ENCODE peak calls at places on chromosomes 4 and X, in seven cellular contexts. K is astrocyte of the spinal cord, J is hepatocyte, X is neural progenitor cell, G is bronchial epithelial cell, C is Panc1, R is uterus. Y is an unnamed sample.
A peak's percentile ranks its signal among the peaks of the same experiment; 100 is the strongest.

GRCh38 chr4:2273221-2273620 is 11.3 kb upstream of the MXD4 start:
- DNase-seq in K (no peak), J (no peak), X (no peak), G (no peak), C (no peak), R (no peak), Y (no peak)

GRCh38 chr4:51843309-51844156 is 580 bp downstream of the DCUN1D4 start:
- DNase-seq in K (peak; percentile 63), J (peak; percentile 76), X (peak; percentile 78), G (peak; percentile 29), C (no peak), R (peak; percentile 80), Y (no peak)

GRCh38 chrX:103637604-103638338 is 9.0 kb downstream of the TCEAL1 start:
- DNase-seq in K (peak; percentile 67), J (no peak), X (no peak), G (peak; percentile 79), C (peak; percentile 65), R (no peak), Y (no peak)

GRCh38 chrX:48971325-48972213 is at the start of gene KCND1:
- DNase-seq in K (peak; percentile 63), J (peak; percentile 38), X (peak; percentile 59), G (peak; percentile 32), C (no peak), R (peak; percentile 51), Y (no peak)

GRCh38 chr4:21948347-21949072 is at the start of gene KCNIP4:
- DNase-seq in K (peak; percentile 27), J (peak; percentile 63), X (peak; percentile 83), G (no peak), C (no peak), R (peak; percentile 18), Y (no peak)

GRCh38 chr4:128380306-128380705 is 92.7 kb upstream of the PGRMC2 start:
- DNase-seq in K (no peak), J (no peak), X (no peak), G (peak; percentile 45), C (no peak), R (no peak), Y (no peak)

GRCh38 chrX:103480526-103480925 is 38.8 kb downstream of the RAB40A start:
- DNase-seq in K (no peak), J (no peak), X (no peak), G (no peak), C (no peak), R (no peak), Y (no peak)

GRCh38 chr4:2795558-2796260 is 2.8 kb downstream of the SH3BP2 start:
- DNase-seq in K (no peak), J (peak; percentile 10), X (peak; percentile 1), G (peak; percentile 17), C (no peak), R (no peak), Y (no peak)

GRCh38 chr4:129111919-129112318 is 16.0 kb downstream of the C4orf33 start:
- DNase-seq in K (no peak), J (no peak), X (no peak), G (no peak), C (no peak), R (no peak), Y (no peak)

GRCh38 chr4:173420324-173420752 is 21.4 kb upstream of the SCRG1 start:
- DNase-seq in K (peak; percentile 56), J (no peak), X (no peak), G (peak; percentile 48), C (peak; percentile 10), R (no peak), Y (no peak)

GRCh38 chrX:100973411-100973810 is 3.9 kb downstream of the ARL13A start:
- DNase-seq in K (peak; percentile 65), J (no peak), X (no peak), G (peak; percentile 84), C (no peak), R (no peak), Y (no peak)

GRCh38 chr4:138953962-138954371 is 61.6 kb upstream of the NOCT start:
- DNase-seq in K (peak; percentile 96), J (no peak), X (no peak), G (peak; percentile 75), C (no peak), R (no peak), Y (no peak)

GRCh38 chr4:1839306-1839705 is 16.6 kb downstream of the LETM1 start:
- DNase-seq in K (no peak), J (no peak), X (no peak), G (no peak), C (no peak), R (no peak), Y (no peak)

GRCh38 chrX:39063037-39063436 is 261.8 kb downstream of the MID1IP1 start:
- DNase-seq in K (no peak), J (no peak), X (no peak), G (peak; percentile 77), C (no peak), R (no peak), Y (no peak)

GRCh38 chr4:83110222-83110945 is 4.1 kb downstream of the PLAC8 start:
- DNase-seq in K (peak; percentile 77), J (peak; percentile 92), X (peak; percentile 87), G (peak; percentile 77), C (peak; percentile 79), R (peak; percentile 75), Y (peak; percentile 77)

GRCh38 chr4:152735302-152735917 is 44.1 kb downstream of the TIGD4 start:
- DNase-seq in K (peak; percentile 45), J (peak; percentile 40), X (peak; percentile 5), G (peak; percentile 57), C (no peak), R (no peak), Y (peak; percentile 21)
- TF ChIP-seq CTCF in K (peak; percentile 53), J (peak; percentile 72), X (peak; percentile 70), G (peak; percentile 41), C (peak; percentile 53), R (peak; percentile 14), Y (peak; percentile 53)

DNA sequence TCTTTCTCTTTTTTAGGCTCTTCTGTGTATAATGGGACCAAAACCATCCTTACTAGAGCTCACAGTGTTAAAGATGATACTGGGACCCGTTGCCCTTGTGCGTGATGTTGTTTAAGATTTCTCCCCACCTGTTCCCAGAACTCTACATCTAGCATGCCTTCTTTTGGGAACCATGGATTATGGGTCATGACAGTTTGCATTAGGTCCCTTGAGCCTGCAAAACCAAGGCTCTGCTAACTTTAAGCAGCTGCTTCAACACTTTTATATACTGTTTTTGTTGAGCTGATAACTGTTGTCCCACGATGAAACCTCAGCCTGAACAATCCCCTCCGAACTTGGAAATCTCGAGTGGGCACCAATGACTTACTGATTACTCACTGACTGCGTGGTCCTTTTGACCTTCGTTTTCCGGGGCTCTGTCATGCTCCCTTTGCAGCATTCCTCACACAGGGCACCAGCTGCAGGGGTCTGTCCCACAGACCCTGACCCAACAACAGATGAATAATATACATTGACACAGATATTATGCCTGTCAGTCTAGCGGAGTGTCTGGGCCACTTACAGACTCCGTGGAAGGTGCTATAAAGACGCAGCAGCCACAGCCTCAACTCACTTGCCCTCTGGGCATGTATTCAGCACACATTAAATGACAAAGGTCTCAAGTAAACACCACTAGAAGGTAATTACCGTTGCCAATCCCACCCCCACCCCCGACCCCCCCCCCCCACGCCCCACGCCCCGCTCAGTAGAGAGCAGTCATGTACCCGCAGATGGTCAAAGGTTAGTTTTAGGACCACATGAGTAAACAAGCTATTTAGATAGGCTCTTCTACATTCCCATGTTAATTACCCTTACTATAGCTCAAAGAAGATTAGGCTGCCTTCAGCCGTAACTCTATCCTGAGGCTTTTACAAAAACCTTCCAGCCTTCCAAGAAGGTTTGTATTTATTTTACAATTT is 162.0 kb upstream of the WDFY3 start:
- DNase-seq in K (no peak), J (no peak), X (peak; percentile 37), G (no peak), C (no peak), R (no peak), Y (no peak)
- H3K4me3 ChIP-seq in K (no peak overlapping the region), J (no peak overlapping the region), X (peak overlapping the region; percentile 8), G (no peak overlapping the region), C (no peak overlapping the region), R (no peak overlapping the region), Y (no peak overlapping the region)

GRCh38 chrX:68498044-68498507 is 775 bp upstream of the YIPF6 start:
- DNase-seq in K (peak; percentile 51), J (no peak), X (no peak), G (peak; percentile 52), C (no peak), R (no peak), Y (no peak)
- TF ChIP-seq CTCF in K (peak; percentile 16), J (no peak), X (peak; percentile 30), G (no peak), C (no peak), R (no peak), Y (no peak)

GRCh38 chrX:6203462-6204215 is 25.0 kb downstream of the NLGN4X start:
- DNase-seq in K (no peak), J (no peak), X (no peak), G (no peak), C (no peak), R (no peak), Y (no peak)

DNA sequence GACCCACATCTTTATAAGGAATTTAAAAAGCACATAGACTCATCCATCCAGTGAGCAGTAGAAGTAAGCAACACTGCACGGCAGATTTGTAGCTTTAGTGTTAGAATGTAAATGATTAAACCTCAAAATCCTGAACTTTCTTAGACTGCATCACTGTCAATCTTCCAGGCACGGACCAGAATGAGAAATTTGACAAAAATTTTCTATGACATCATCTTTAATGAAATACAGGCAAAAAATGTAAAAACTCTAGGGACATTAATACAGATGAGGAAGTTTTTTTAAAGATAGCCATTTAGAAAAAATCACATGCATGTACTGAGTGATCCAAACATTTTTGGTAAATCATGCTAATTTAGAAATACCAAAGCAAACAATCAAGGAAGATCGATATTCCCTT is 29.1 kb downstream of the NLGN4X start:
- DNase-seq in K (no peak), J (no peak), X (no peak), G (no peak), C (no peak), R (no peak), Y (no peak)
- H3K4me3 ChIP-seq in K (no peak overlapping the region), J (no peak overlapping the region), X (no peak overlapping the region), G (no peak overlapping the region), C (no peak overlapping the region), R (no peak overlapping the region), Y (no peak overlapping the region)

GRCh38 chr4:6377626-6378492 is 94.6 kb downstream of the PPP2R2C start:
- DNase-seq in K (no peak), J (no peak), X (peak; percentile 83), G (no peak), C (no peak), R (no peak), Y (no peak)
- TF ChIP-seq CTCF in K (no peak), J (no peak), X (no peak), G (no peak), C (no peak), R (no peak), Y (no peak)

DNA sequence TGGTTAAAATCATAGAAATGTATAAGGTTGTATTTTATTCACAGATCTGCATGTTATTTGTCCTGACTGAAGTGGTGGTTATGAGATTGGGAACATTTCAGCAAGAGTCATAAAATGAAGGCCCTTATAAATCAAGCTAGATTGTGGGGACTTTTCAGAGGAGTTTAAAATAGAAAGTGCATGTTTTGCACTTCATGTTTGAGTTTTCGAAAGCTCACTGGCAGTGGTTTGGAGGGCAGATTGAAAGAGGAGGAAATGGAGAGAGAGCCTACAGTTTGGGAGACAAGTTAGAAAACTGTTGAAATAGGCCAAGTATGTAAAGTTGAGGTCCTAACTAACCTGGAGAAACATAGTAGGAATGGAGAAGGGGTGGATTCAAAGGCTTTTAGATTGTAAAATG is 124.9 kb downstream of the KDM6A start:
- DNase-seq in K (no peak), J (no peak), X (no peak), G (no peak), C (no peak), R (no peak), Y (no peak)
- H3K4me3 ChIP-seq in K (no peak overlapping the region), J (no peak overlapping the region), X (no peak overlapping the region), G (no peak overlapping the region), C (no peak overlapping the region), R (no peak overlapping the region), Y (no peak overlapping the region)

Y was measured in GM12864.